ENCODE peak calls at places on chromosomes 4 and X, in five cellular contexts. D, C, Q, F and V are unnamed samples.

GRCh38 chrX:73965833-73966232 is 338.1 kb upstream of the ZCCHC13 start:
- DNase-seq in D (no peak), Q (peak; percentile 34), C (no peak), F (no peak), V (no peak)

GRCh38 chrX:117532339-117532738 is 584.3 kb downstream of the KLHL13 start:
- DNase-seq in D (no peak), Q (no peak), C (no peak), F (no peak), V (no peak)

GRCh38 chrX:39242187-39242586 is 440.9 kb downstream of the MID1IP1 start:
- DNase-seq in F (no peak), Q (peak; percentile 64), D (no peak), C (no peak), V (no peak)

GRCh38 chr4:8198206-8198905 is 734 bp upstream of the SH3TC1 start:
- DNase-seq in D (no peak), Q (no peak), C (no peak), F (no peak), V (no peak)

GRCh38 chrX:150465856-150466775 is 102.3 kb upstream of the MTM1 start:
- DNase-seq in C (no peak), D (no peak), Q (no peak), F (no peak), V (no peak)

GRCh38 chr4:82852751-82853053 is 38.3 kb downstream of the SEC31A start:
- DNase-seq in F (no peak), Q (peak; percentile 15), D (no peak), C (no peak), V (no peak)

GRCh38 chr4:159150838-159151390 is 48.0 kb downstream of the RAPGEF2 start:
- DNase-seq in D (no peak), F (no peak), Q (peak; percentile 43), C (no peak), V (no peak)

GRCh38 chr4:180664766-180665368 is 1578.3 kb upstream of the TENM3 start:
- DNase-seq in F (peak; percentile 62), Q (peak; percentile 86), D (no peak), C (peak; percentile 72), V (no peak)

GRCh38 chr4:112982677-112983076 is 66.8 kb upstream of the ANK2 start:
- DNase-seq in F (no peak), Q (no peak), C (no peak), D (no peak), V (no peak)

GRCh38 chr4:169902658-169903345 is 123.4 kb downstream of the MFAP3L start:
- DNase-seq in D (no peak), Q (peak; percentile 61), C (no peak), F (no peak), V (no peak)
- H3K27ac ChIP-seq in D (no peak overlapping the region), Q (no peak overlapping the region), C (no peak overlapping the region), F (no peak overlapping the region), V (no peak overlapping the region)

GRCh38 chrX:119692241-119693031 is 532 bp downstream of the SEPTIN6 start:
- DNase-seq in D (peak; percentile 27), C (no peak), Q (peak; percentile 32), F (no peak), V (no peak)
- H3K27ac ChIP-seq in D (no peak overlapping the region), C (no peak overlapping the region), Q (no peak overlapping the region), F (peak overlapping the region; percentile 76), V (peak overlapping the region; percentile 88)

DNA sequence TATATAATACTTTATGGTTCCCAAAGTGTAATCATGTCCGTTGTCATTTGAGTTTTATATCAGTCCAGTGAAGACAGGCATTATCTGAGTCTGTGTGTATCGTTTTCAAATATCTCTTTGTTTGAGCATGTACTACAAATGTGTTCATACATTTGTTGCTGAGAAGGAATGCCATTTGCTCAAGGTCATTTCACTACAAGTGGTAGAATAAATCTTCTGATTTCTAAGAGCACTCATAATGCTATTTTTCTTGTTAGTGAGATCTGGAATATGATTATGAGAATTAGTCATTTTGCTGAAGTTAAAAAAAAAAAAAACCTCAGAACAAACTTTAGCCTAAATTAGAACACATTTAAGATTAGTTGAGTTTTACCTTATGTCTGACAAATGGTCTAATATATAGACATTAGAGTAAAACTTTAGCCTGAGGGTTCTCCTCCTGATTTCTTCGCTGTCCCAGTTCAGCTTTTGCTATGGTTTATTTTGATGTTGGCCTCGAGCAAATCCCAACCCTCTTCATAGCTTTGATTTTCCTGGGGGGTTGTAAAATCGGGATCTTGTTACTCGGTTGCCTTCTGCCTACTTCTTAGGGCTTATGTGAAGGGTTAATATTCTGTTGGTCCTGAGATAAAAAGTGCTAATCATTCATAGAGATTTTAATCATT is 87.1 kb downstream of the TMEM131L start:
- DNase-seq in Q (no peak), C (no peak), F (no peak), D (no peak), V (no peak)
- H3K27ac ChIP-seq in Q (no peak overlapping the region), C (no peak overlapping the region), F (no peak overlapping the region), D (peak overlapping the region; percentile 95), V (peak overlapping the region; percentile 77)

GRCh38 chr4:848307-848691 is 22.4 kb upstream of the CPLX1 start:
- DNase-seq in Q (no peak), F (no peak), C (no peak), D (peak; percentile 13), V (no peak)

GRCh38 chr4:844752-845232 is 18.9 kb upstream of the CPLX1 start:
- DNase-seq in C (no peak), F (no peak), D (no peak), Q (no peak), V (no peak)

GRCh38 chr4:845836-846251 is 19.9 kb upstream of the CPLX1 start:
- DNase-seq in Q (no peak), F (no peak), C (no peak), D (peak; percentile 8), V (no peak)

GRCh38 chr4:848803-849477 is 23.0 kb upstream of the CPLX1 start:
- DNase-seq in F (no peak), Q (no peak), C (no peak), D (peak; percentile 8), V (no peak)

DNA sequence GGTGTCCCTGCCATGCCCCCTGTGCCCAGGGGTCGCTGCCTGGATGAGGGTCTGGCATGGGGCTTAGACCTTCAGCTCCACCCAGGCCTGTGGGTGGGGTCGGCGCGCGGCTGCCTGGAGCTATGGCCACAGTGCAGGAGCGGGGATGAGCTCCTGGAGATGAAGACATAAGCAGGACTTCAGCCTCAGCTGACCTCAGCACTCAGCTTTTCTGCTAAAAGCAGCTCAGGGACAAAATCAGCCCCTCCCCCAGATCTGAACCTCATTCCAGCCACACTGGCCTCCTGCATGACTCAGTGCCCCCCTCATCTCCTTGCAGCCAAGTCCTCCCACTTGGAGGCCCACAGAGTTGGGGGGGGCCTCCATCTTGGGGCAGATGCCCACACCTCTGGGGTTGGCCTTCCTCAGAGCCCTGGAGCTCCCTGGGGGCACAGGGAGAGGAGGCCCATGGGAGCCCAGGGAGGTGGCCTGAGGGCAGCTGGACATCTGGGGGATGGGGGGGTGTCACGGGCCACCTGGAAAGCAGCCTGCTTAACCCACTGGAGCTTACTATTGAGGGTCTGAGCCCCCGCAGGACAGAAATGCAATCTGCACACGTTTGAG is 19.4 kb upstream of the CPLX1 start:
- DNase-seq in Q (no peak), D (no peak), C (no peak), F (no peak), V (no peak)
- H3K27ac ChIP-seq in Q (no peak overlapping the region), D (no peak overlapping the region), C (no peak overlapping the region), F (no peak overlapping the region), V (no peak overlapping the region)